ENCODE peak calls at places on chromosomes 13 and 19, in eight cellular contexts. N is ureter; M is A549; D is GOT3; W is activated T-cell treated with anti-CD3 and anti-CD28 coated beads for 1 hour; A is stimulated activated CD4-positive, alpha-beta T cell treated with anti-CD3 and anti-CD28 coated beads, Interleukin-12 subunit alpha, Interleukin-12 subunit beta, amount 100 ng/mL, for 4 hours; Y is HS-5; O is left lobe of liver. F is an unnamed sample.

GRCh38 chr13:30735025-30735967 is at the start of gene ALOX5AP:
- DNase-seq in N (no peak), M (no peak), D (no peak), W (no peak), A (no peak), Y (no peak), O (no peak), F (no peak)

GRCh38 chr13:79404985-79405384 is 1.1 kb downstream of the RBM26 start:
- DNase-seq in N (no peak), M (no peak), D (no peak), W (no peak), A (peak), Y (no peak), O (no peak), F (peak)

GRCh38 chr13:45011198-45011597 is 21.9 kb downstream of the GPALPP1 start:
- DNase-seq in N (no peak), M (no peak), D (no peak), W (no peak), A (no peak), Y (no peak), O (no peak), F (no peak)

GRCh38 chr13:44605275-44605674 is 29.1 kb upstream of the TSC22D1 start:
- DNase-seq in N (no peak), M (no peak), D (no peak), W (no peak), A (no peak), Y (no peak), O (no peak), F (no peak)

GRCh38 chr19:512548-513365 is 5.5 kb downstream of the TPGS1 start:
- DNase-seq in N (no peak), M (no peak), D (no peak), W (no peak), A (no peak), Y (no peak), O (no peak), F (no peak)

GRCh38 chr19:29579308-29579910 is 26.7 kb upstream of the POP4 start:
- DNase-seq in N (no peak), M (no peak), D (no peak), W (no peak), A (no peak), Y (no peak), O (no peak), F (no peak)

GRCh38 chr13:44013666-44014291 is 134.1 kb downstream of the LACC1 start:
- DNase-seq in N (no peak), M (no peak), D (no peak), W (no peak), A (no peak), Y (no peak), O (no peak), F (no peak)

GRCh38 chr13:39036212-39036611 is 1.7 kb downstream of the PROSER1 start:
- DNase-seq in N (no peak), M (no peak), D (no peak), W (no peak), A (no peak), Y (no peak), O (no peak), F (no peak)

GRCh38 chr13:27354379-27354778 is 70.0 kb upstream of the GTF3A start:
- DNase-seq in N (no peak), M (no peak), D (no peak), W (no peak), A (no peak), Y (no peak), O (no peak), F (no peak)

F was measured in HuH-7.5.